ENCODE peak calls at places on chromosomes 6 and 20, in seven cellular contexts. H is HepG2, Q is GM12891, W is H1, J is K562, Z is GM12878, G is SK-N-SH. K is an unnamed sample.

GRCh38 chr6:28794175-28795002 is 129.4 kb downstream of the TRIM27 start:
- DNase-seq in H (peak), Q (no peak), W (no peak), J (peak), Z (no peak), G (no peak), K (no peak)

GRCh38 chr6:11645016-11645415 is 107.5 kb downstream of the TMEM170B start:
- DNase-seq in H (no peak), Q (no peak), W (no peak), J (no peak), Z (no peak), G (no peak), K (no peak)

GRCh38 chr20:137668-138131 is 4.7 kb upstream of the DEFB126 start:
- DNase-seq in H (peak), Q (no peak), W (no peak), J (peak), Z (no peak), G (peak), K (no peak)

GRCh38 chr6:79777713-79778579 is 146.8 kb downstream of the SH3BGRL2 start:
- DNase-seq in H (peak), Q (peak), W (peak), J (peak), Z (peak), G (peak), K (peak)

GRCh38 chr20:17533396-17533795 is 2.2 kb upstream of the BFSP1 start:
- DNase-seq in H (peak), Q (no peak), W (no peak), J (peak), Z (no peak), G (peak), K (no peak)

GRCh38 chr6:158939255-158940170 is 60.5 kb downstream of the RSPH3 start:
- DNase-seq in H (no peak), Q (no peak), W (no peak), J (no peak), Z (peak), G (no peak), K (peak)

GRCh38 chr6:110325197-110325596 is 33.0 kb downstream of the METTL24 start:
- DNase-seq in H (peak), Q (no peak), W (no peak), J (no peak), Z (no peak), G (no peak), K (no peak)

GRCh38 chr6:90375681-90376439 is 79.2 kb upstream of the BACH2 start:
- DNase-seq in H (no peak), Q (no peak), W (no peak), J (no peak), Z (no peak), G (no peak), K (no peak)

GRCh38 chr6:115838763-115839401 is 221.8 kb downstream of the FRK start:
- DNase-seq in H (peak), Q (peak), W (peak), J (peak), Z (no peak), G (peak), K (no peak)

GRCh38 chr6:169975701-169976100 is 224.3 kb downstream of the ERMARD start:
- DNase-seq in H (no peak), Q (no peak), W (no peak), J (no peak), Z (no peak), G (no peak), K (no peak)

GRCh38 chr20:10832146-10832545 is 158.3 kb upstream of the JAG1 start:
- DNase-seq in H (no peak), Q (no peak), W (no peak), J (no peak), Z (no peak), G (no peak), K (no peak)

GRCh38 chr6:139730340-139730974 is 356.0 kb upstream of the CITED2 start:
- DNase-seq in H (no peak), Q (no peak), W (no peak), J (no peak), Z (no peak), G (no peak), K (no peak)

GRCh38 chr6:29926081-29926794 is 16.1 kb upstream of the HLA-A start:
- DNase-seq in H (no peak), Q (no peak), W (no peak), J (no peak), Z (no peak), G (no peak), K (no peak)

GRCh38 chr6:157921685-157922367 is 59.8 kb upstream of the SYNJ2 start:
- DNase-seq in H (no peak), Q (no peak), W (no peak), J (no peak), Z (no peak), G (peak), K (no peak)

GRCh38 chr6:142926177-142926493 is 18.8 kb downstream of the HIVEP2 start:
- DNase-seq in H (no peak), Q (no peak), W (no peak), J (no peak), Z (no peak), G (no peak), K (no peak)

GRCh38 chr6:16244869-16245451 is 6.6 kb downstream of the GMPR start:
- DNase-seq in H (no peak), Q (no peak), W (no peak), J (no peak), Z (no peak), G (no peak), K (no peak)

GRCh38 chr20:61061981-61062380 is 190.1 kb upstream of the CDH4 start:
- DNase-seq in H (no peak), Q (no peak), W (no peak), J (no peak), Z (no peak), G (no peak), K (no peak)

DNA sequence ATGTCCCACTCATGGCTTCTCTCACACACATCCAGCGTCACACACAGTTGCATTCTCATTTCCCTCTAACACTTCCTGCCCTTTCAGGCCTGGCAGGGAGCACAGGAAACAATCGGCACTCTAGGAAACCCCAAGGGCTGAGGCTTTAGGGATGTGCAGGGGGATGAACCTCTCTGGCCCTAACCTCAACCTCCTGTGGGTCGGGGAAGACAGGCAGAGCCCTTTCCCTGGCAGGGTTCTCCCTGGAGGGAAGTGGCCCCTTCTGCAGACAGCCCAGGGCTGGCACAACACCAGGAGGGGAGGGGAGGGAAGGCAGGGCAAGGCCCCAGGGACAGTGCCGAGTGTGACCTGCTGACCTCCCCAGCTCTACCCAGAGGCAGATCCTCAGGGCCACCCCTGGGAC is 2.7 kb downstream of the TEAD3 start:
- DNase-seq in H (no peak), Q (no peak), W (no peak), J (no peak), Z (no peak), G (peak), K (no peak)
- TF ChIP-seq TAF1 in H (no peak), Q (no peak), W (no peak), J (no peak), Z (no peak), G (no peak), K (no peak)

DNA sequence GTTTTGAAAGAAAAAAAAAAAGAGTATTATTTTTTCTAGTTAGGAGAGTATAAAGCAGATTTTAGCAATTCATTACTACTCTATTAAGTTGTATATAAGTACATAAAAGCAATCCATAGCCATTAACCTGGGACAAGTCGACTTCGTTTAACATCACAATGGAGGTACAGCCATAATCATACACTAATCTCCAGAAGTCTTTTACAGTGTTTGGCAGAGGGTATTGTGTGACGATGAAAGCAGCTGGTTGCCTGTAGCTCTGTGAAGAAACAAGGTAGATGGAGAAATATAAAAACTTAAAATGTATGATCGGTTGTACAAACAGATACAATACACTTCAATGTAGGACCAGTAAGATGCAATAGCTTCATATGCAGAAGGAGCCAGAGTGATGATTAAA is 75.9 kb upstream of the THEMIS start:
- DNase-seq in H (no peak), Q (no peak), W (no peak), J (no peak), Z (no peak), G (no peak), K (no peak)
- TF ChIP-seq POLR2AphosphoS5 in H (no peak), Q (no peak), W (no peak), J (no peak), Z (no peak), G (no peak), K (no peak)

GRCh38 chr6:148967546-148967945 is 220.7 kb downstream of the UST start:
- DNase-seq in H (no peak), Q (no peak), W (no peak), J (no peak), Z (no peak), G (no peak), K (no peak)

GRCh38 chr6:148968636-148969270 is 221.9 kb downstream of the UST start:
- DNase-seq in H (peak), Q (no peak), W (no peak), J (no peak), Z (no peak), G (no peak), K (no peak)

GRCh38 chr6:148969271-148969666 is 222.4 kb downstream of the UST start:
- DNase-seq in H (no peak), Q (no peak), W (no peak), J (no peak), Z (no peak), G (no peak), K (no peak)

GRCh38 chr6:148971027-148971927 is 224.4 kb downstream of the UST start:
- DNase-seq in H (no peak), Q (no peak), W (no peak), J (no peak), Z (no peak), G (no peak), K (no peak)

DNA sequence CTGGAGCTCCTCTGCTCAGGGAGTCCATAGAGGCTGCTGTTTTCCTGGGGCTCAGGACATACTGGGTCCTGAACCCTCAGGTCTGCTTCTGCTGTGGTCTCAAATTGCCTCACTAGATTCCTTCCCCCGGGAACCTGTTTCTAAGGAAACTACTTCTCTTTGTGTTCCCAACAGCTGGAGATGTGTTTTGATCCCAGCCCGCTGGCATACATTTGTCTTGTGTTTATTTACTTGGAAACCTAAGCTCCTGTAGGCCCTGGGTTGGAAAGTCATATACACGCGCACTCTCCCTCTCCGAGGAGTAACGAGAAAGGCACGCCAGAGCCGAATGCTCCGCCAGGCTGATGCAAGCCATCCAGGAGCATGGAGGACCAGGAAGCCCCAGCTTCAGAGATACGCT is 222.8 kb downstream of the UST start:
- DNase-seq in H (no peak), Q (no peak), W (no peak), J (no peak), Z (no peak), G (no peak), K (no peak)
- TF ChIP-seq TAF1 in H (no peak), Q (no peak), W (peak), J (no peak), Z (no peak), G (no peak), K (no peak)

GRCh38 chr6:165599121-165599520 is 63.9 kb downstream of the PDE10A start:
- DNase-seq in H (no peak), Q (no peak), W (no peak), J (no peak), Z (no peak), G (no peak), K (no peak)
- TF ChIP-seq POLR2AphosphoS5 in H (no peak), Q (no peak), W (no peak), J (no peak), Z (no peak), G (no peak), K (no peak)

GRCh38 chr6:13528232-13528631 is 40.8 kb upstream of the GFOD1 start:
- DNase-seq in H (no peak), Q (no peak), W (no peak), J (no peak), Z (no peak), G (no peak), K (no peak)
- TF ChIP-seq TAF1 in H (no peak), Q (no peak), W (no peak), J (no peak), Z (no peak), G (no peak), K (no peak)

DNA sequence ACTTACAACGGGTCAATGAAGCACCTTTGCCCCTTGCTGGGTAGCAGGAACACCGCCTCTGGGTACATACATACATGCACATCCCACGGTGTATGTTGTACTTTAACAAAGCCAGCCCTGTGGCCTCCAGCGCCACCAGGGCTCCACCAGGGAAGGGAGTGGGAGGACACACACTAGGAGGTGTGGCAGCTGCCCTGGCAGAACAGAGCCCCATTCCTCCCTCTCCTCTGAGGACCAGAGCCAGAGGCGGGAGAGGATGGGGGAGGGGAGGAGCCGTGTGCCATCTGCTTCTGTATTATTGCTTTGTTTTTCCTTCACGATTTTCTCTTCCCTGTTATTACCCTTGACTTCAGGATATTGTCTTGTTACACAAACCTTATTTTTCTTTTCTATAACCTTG is 105.8 kb upstream of the TRAF3IP2 start:
- DNase-seq in H (no peak), Q (no peak), W (no peak), J (no peak), Z (no peak), G (peak), K (no peak)
- TF ChIP-seq POLR2AphosphoS5 in H (no peak), Q (no peak), W (no peak), J (no peak), Z (no peak), G (no peak), K (no peak)

GRCh38 chr20:46010491-46011405 is 2.0 kb downstream of the MMP9 start:
- DNase-seq in H (no peak), Q (no peak), W (no peak), J (no peak), Z (no peak), G (peak), K (no peak)

GRCh38 chr20:46012926-46013825 is 4.5 kb downstream of the MMP9 start:
- DNase-seq in H (no peak), Q (no peak), W (no peak), J (no peak), Z (no peak), G (peak), K (no peak)

GRCh38 chr20:46011631-46012482 is 3.1 kb downstream of the MMP9 start:
- DNase-seq in H (peak), Q (no peak), W (peak), J (peak), Z (no peak), G (peak), K (no peak)

GRCh38 chr20:46014517-46015396 is 6.0 kb downstream of the MMP9 start:
- DNase-seq in H (peak), Q (no peak), W (no peak), J (no peak), Z (no peak), G (no peak), K (no peak)

DNA sequence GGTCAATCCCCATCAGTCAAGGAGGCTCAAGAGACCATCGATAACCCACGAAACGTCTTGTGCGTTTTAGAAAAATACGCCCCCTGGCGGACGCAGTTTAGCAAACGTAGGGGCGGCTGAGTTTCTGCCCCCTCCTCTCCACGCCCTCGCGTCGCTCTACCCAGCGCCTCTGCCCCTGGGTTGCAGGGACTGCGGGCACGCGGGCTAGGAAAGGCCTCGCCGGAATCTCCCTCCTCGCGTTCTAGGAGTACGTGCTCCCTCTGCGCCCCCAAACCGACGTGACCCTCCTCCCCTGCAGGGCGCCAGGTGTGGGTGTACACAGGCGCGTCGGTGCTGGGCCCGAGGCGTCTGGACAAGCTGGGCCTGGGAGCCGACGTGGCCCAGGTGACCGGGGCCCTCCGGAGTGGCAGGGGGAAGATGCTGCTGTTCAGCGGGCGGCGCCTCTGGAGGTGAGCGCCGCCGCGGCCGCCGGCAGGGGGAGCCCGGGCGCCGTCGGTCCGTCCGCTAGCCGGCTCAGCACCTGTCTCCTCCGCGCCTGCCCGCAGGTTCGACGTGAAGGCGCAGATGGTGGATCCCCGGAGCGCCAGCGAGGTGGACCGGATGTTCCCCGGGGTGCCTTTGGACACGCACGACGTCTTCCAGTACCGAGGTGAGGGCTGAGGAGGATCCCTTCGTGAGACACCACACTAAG is 5.3 kb downstream of the MMP9 start:
- DNase-seq in H (peak), Q (peak), W (no peak), J (peak), Z (no peak), G (peak), K (peak)
- TF ChIP-seq TAF1 in H (no peak), Q (no peak), W (no peak), J (no peak), Z (no peak), G (no peak), K (no peak)

DNA sequence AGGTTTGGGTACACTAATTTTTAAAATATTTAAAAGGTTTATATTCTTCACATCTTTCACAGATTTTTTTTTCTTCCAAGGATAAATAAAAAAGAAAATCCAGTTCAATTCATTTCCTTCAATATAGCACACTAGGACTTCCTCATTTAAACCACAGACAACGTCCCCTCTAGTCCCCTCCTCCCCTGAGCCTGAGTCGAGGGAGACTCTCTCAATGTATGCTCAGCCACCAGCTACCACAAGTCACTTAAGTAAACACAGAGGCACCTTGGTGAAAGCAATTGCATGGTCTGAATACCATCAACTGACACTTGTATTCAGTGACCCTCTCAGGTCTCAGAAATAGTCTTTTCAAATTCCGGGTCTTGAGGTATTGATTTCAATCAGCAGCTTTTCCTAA is 88.6 kb downstream of the SIM1 start:
- DNase-seq in H (no peak), Q (no peak), W (no peak), J (no peak), Z (no peak), G (no peak), K (no peak)
- TF ChIP-seq POLR2AphosphoS5 in H (no peak), Q (no peak), W (no peak), J (no peak), Z (no peak), G (no peak), K (no peak)

K was measured in GM12892.